ENCODE peak calls at places on chromosomes 5 and 9, in four cellular contexts. N is NCI-H1105, A is T follicular helper cell, H is HCT116. T is an unnamed sample.

GRCh38 chr5:41509399-41510175 is 814 bp downstream of the PLCXD3 start:
- DNase-seq in H (no peak), A (no peak), N (no peak), T (no peak)

GRCh38 chr5:171428168-171428658 is 8.8 kb downstream of the FGF18 start:
- DNase-seq in A (no peak), H (no peak), N (no peak), T (no peak)

GRCh38 chr5:36273809-36274526 is 27.7 kb downstream of the RANBP3L start:
- DNase-seq in N (no peak), H (no peak), A (no peak), T (no peak)

GRCh38 chr9:97555164-97555563 is 53.7 kb downstream of the TMOD1 start:
- DNase-seq in N (no peak), H (no peak), A (no peak), T (no peak)

GRCh38 chr5:106873558-106873957 is 797.2 kb downstream of the EFNA5 start:
- DNase-seq in A (no peak), H (no peak), N (no peak), T (peak; percentile 93)

GRCh38 chr9:100601216-100601615 is 23.3 kb downstream of the CAVIN4 start:
- DNase-seq in H (peak; percentile 61), A (peak; percentile 9), N (peak; percentile 50), T (peak; percentile 74)

GRCh38 chr5:103475629-103476240 is 86.9 kb downstream of the NUDT12 start:
- DNase-seq in H (peak; percentile 33), N (peak; percentile 1), A (no peak), T (peak; percentile 41)

GRCh38 chr5:14447958-14448881 is 133.4 kb upstream of the OTULINL start:
- DNase-seq in A (no peak), H (no peak), N (no peak), T (no peak)

GRCh38 chr5:102638316-102638715 is 116.8 kb upstream of the PAM start:
- DNase-seq in H (no peak), A (no peak), N (no peak), T (no peak)

GRCh38 chr5:36692791-36693763 is 86.7 kb downstream of the SLC1A3 start:
- DNase-seq in N (no peak), H (peak; percentile 51), A (no peak), T (peak; percentile 46)

GRCh38 chr5:159456722-159457462 is 126.6 kb upstream of the IL12B start:
- DNase-seq in H (peak; percentile 13), N (no peak), A (no peak), T (no peak)

GRCh38 chr5:1447772-1448361 is 2.6 kb upstream of the SLC6A3 start:
- DNase-seq in A (no peak), H (no peak), N (no peak), T (no peak)

GRCh38 chr9:91302831-91303230 is 58.9 kb downstream of the AUH start:
- DNase-seq in A (no peak), H (peak; percentile 79), N (no peak), T (no peak)

GRCh38 chr9:13487071-13487470 is 207.6 kb upstream of the MPDZ start:
- DNase-seq in H (no peak), A (no peak), N (no peak), T (no peak)

GRCh38 chr9:126290871-126291270 is 35.8 kb upstream of the MVB12B start:
- DNase-seq in A (no peak), N (no peak), H (no peak), T (no peak)

GRCh38 chr5:43769576-43770352 is 166.8 kb downstream of the NNT start:
- DNase-seq in H (no peak), A (no peak), N (no peak), T (no peak)

GRCh38 chr5:62307364-62307689 is 1.3 kb downstream of the KIF2A start:
- DNase-seq in N (no peak), H (no peak), A (no peak), T (no peak)

GRCh38 chr5:10366310-10367297 is 13.1 kb downstream of the MARCHF6 start:
- DNase-seq in N (no peak), H (no peak), A (no peak), T (no peak)

GRCh38 chr5:7392401-7393024 is 3.4 kb upstream of the ADCY2 start:
- DNase-seq in H (no peak), N (peak; percentile 63), A (no peak), T (peak; percentile 88)

GRCh38 chr9:686381-686813 is 155.1 kb upstream of the DMRT1 start:
- DNase-seq in N (no peak), H (no peak), A (no peak), T (no peak)

GRCh38 chr5:103755974-103756373 is 193.4 kb upstream of the NUDT12 start:
- DNase-seq in N (no peak), H (no peak), A (no peak), T (no peak)

GRCh38 chr9:132588501-132589147 is 6.2 kb downstream of the BARHL1 start:
- DNase-seq in A (no peak), N (no peak), H (no peak), T (no peak)

GRCh38 chr9:136648746-136649145 is 14.0 kb upstream of the EGFL7 start:
- DNase-seq in N (no peak), A (no peak), H (no peak), T (no peak)

GRCh38 chr9:84937086-84937670 is 267.6 kb downstream of the NTRK2 start:
- DNase-seq in A (no peak), N (no peak), H (no peak), T (peak; percentile 16)

GRCh38 chr9:100474950-100475276 is 2.0 kb downstream of the TMEFF1 start:
- DNase-seq in A (no peak), H (no peak), N (no peak), T (no peak)

GRCh38 chr5:58235279-58235678 is 224.6 kb downstream of the PLK2 start:
- DNase-seq in N (no peak), H (no peak), A (no peak), T (no peak)

GRCh38 chr5:88683506-88684135 is 199.4 kb downstream of the MEF2C start:
- DNase-seq in H (no peak), A (no peak), N (peak; percentile 78), T (peak; percentile 88)

GRCh38 chr9:6184749-6185645 is 30.6 kb upstream of the IL33 start:
- DNase-seq in A (no peak), H (no peak), N (no peak), T (no peak)

GRCh38 chr9:111427186-111427585 is 57.0 kb downstream of the ECPAS start:
- DNase-seq in H (peak; percentile 15), A (no peak), N (no peak), T (no peak)

GRCh38 chr5:33891731-33892418 is at the start of gene ADAMTS12:
- DNase-seq in A (no peak), N (no peak), H (no peak), T (peak; percentile 58)

GRCh38 chr9:133880851-133881634 is 111.1 kb downstream of the VAV2 start:
- DNase-seq in N (no peak), H (no peak), A (no peak), T (no peak)

GRCh38 chr5:180915924-180916323 is 17.0 kb downstream of the BTNL8 start:
- DNase-seq in H (no peak), A (no peak), N (no peak), T (no peak)

GRCh38 chr9:108842610-108843295 is 13.0 kb downstream of the ACTL7B start:
- DNase-seq in H (no peak), A (no peak), N (no peak), T (no peak)

GRCh38 chr9:87816041-87816440 is 66.6 kb upstream of the SPATA31E1 start:
- DNase-seq in H (no peak), N (peak; percentile 20), A (no peak), T (peak; percentile 41)